ENCODE peak calls at places on chromosomes 16 and 17, in four cellular contexts. Q is HCT116, P is heart right ventricle, D is H1. I is an unnamed sample.
A peak's percentile ranks its signal among the peaks of the same experiment; 100 is the strongest.

GRCh38 chr16:5653041-5653440 is 555.4 kb upstream of the EEF2KMT start:
- DNase-seq in P (no peak), Q (no peak), D (no peak), I (no peak)

GRCh38 chr17:27579897-27580321 is 51.1 kb upstream of the LGALS9 start:
- DNase-seq in Q (no peak), D (no peak), P (no peak), I (no peak)

GRCh38 chr16:87380403-87380802 is 3.2 kb downstream of the FBXO31 start:
- DNase-seq in D (no peak), P (no peak), Q (no peak), I (no peak)

GRCh38 chr17:38560503-38561318 is 45.0 kb downstream of the SRCIN1 start:
- DNase-seq in P (no peak), D (no peak), Q (no peak), I (no peak)

GRCh38 chr17:48022906-48023305 is 14.7 kb downstream of the COPZ2 start:
- DNase-seq in Q (no peak), D (no peak), P (no peak), I (no peak)

GRCh38 chr17:35889241-35889640 is 9.1 kb upstream of the CCL5 start:
- DNase-seq in D (no peak), P (no peak), Q (no peak), I (no peak)

GRCh38 chr16:10971560-10971961 is 27.2 kb downstream of the CLEC16A start:
- DNase-seq in Q (peak; percentile 47), D (no peak), P (no peak), I (peak; percentile 68)

GRCh38 chr17:79874329-79874981 is 35.2 kb upstream of the CBX4 start:
- DNase-seq in D (no peak), Q (peak; percentile 72), P (no peak), I (peak; percentile 43)

GRCh38 chr17:43010667-43011308 is 4.2 kb downstream of the IFI35 start:
- DNase-seq in D (no peak), P (no peak), Q (peak; percentile 71), I (peak; percentile 49)

GRCh38 chr17:7261377-7262191 is 694 bp downstream of the CLDN7 start:
- DNase-seq in P (no peak), Q (no peak), D (peak; percentile 60), I (peak; percentile 43)

GRCh38 chr16:85916141-85916890 is 17.4 kb downstream of the IRF8 start:
- DNase-seq in Q (no peak), D (no peak), P (peak; percentile 44), I (peak; percentile 87)

GRCh38 chr16:3388325-3388724 is 12.5 kb downstream of the ZSCAN32 start:
- DNase-seq in D (no peak), P (no peak), Q (no peak), I (no peak)

GRCh38 chr16:24820522-24820921 is 25.2 kb upstream of the SLC5A11 start:
- DNase-seq in D (no peak), P (no peak), Q (no peak), I (no peak)

GRCh38 chr16:85206472-85207356 is 94.4 kb upstream of the CIBAR2 start:
- DNase-seq in D (no peak), Q (no peak), P (peak; percentile 84), I (peak; percentile 46)

GRCh38 chr16:53816211-53816610 is 112.3 kb downstream of the FTO start:
- DNase-seq in P (no peak), D (no peak), Q (no peak), I (no peak)

GRCh38 chr17:55356440-55357328 is 65.0 kb downstream of the MMD start:
- DNase-seq in D (peak; percentile 84), Q (peak; percentile 84), P (peak; percentile 23), I (peak; percentile 62)

GRCh38 chr17:76462556-76463290 is 4.7 kb upstream of the AANAT start:
- DNase-seq in Q (no peak), D (no peak), P (no peak), I (no peak)

GRCh38 chr16:23998771-23999170 is 163.0 kb downstream of the PRKCB start:
- DNase-seq in P (no peak), Q (no peak), D (no peak), I (no peak)

GRCh38 chr16:65124596-65124995 is 2.7 kb upstream of the CDH11 start:
- DNase-seq in P (no peak), Q (no peak), D (no peak), I (no peak)

GRCh38 chr17:80910043-80910442 is 81.6 kb upstream of the CHMP6 start:
- DNase-seq in Q (no peak), P (no peak), D (no peak), I (no peak)
- H3K36me3 ChIP-seq in Q (peaks cover 15% of the 10 kb centered on the region), P (peaks cover 78% of the 10 kb centered on the region), D (no peaks in the 10 kb centered on the region), I (no peaks in the 10 kb centered on the region)

DNA sequence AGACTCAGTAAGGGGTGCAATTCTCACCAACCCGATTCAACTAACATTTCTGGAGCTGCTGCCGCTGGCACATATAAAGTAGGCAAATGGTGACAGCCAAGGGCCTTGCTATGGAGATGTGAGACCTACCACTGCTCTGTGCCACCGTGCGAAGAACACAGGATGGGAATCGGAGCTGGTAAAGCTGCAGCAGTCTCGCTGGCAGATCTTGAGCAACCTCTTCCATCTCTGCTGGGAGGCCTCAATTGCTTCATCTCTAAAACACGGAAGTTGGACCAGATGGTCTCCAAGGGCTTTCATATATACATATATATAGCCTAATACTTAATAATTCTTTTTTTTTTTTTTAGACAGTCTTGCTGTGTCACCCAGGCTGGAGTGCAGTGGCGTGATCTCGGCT is 128.9 kb upstream of the RCVRN start:
- DNase-seq in D (no peak), P (no peak), Q (no peak), I (no peak)
- H3K27ac ChIP-seq in D (no peak overlapping the region), P (peak overlapping the region; percentile 87), Q (no peak overlapping the region), I (no peak overlapping the region)

DNA sequence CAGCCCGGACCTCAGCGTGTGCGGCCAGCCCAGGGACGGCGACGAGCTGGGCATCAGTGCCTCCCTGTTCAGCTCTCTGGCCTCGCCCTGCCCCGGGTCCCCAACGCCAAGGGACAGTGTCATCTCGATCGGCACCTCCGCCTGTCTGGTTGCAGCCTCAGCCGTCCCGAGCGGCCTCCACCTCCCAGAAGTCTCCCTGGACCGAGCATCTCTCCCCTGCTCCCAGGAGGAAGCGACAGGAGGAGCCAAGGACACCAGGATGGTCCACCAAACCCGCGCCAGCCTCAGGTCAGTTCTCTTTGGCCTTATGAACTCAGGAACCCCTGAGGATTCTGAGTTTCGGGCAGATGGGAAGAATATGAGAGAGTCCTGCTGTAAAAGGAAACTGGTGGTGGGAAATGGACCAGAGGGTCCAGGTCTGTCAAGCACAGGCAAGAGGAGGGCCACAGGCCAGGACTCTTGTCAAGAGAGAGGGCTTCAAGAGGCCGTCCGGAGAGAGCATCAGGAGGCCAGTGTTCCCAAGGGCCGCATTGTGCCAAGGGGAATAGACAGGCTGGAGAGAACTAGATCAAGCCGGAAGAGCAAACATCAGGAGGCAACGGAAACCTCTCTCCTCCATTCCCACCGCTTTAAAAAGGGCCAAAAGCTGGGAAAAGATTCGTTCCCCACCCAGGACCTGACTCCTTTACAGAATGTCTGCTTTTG is 822 bp downstream of the HASPIN start:
- DNase-seq in D (no peak), P (no peak), Q (no peak), I (no peak)
- H3K4me1 ChIP-seq in D (peaks cover 4% of the 10 kb centered on the region), P (peaks cover 17% of the 10 kb centered on the region), Q (peaks cover 37% of the 10 kb centered on the region), I (peaks cover 22% of the 10 kb centered on the region)

DNA sequence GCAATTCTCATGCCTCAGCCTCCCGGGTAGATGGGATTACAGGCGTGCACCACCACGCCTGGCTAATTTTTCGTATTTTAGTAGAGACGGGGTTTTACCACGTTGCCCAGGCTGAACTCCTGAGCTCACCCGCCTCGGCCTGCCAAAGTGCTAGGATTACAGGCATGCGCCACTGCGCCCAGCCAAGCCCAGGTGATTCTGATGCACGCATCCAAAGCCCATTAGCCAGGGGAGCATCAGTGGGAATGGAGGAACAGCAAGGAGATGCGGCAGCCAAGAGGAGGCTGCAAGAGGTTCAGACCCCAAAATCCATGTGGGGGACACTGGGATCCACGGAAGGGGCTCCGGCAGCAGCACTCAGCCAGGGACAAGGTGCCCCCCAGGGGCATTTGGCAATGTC is 12.1 kb downstream of the ATP2A3 start:
- DNase-seq in Q (no peak), P (no peak), D (no peak), I (no peak)
- H3K36me3 ChIP-seq in Q (no peaks in the 10 kb centered on the region), P (peaks cover 7% of the 10 kb centered on the region), D (no peaks in the 10 kb centered on the region), I (no peaks in the 10 kb centered on the region)

GRCh38 chr17:17860761-17861107 is 23.9 kb upstream of the SREBF1 start:
- DNase-seq in P (no peak), Q (no peak), D (no peak), I (no peak)
- H3K27ac ChIP-seq in P (no peak overlapping the region), Q (no peak overlapping the region), D (no peak overlapping the region), I (no peak overlapping the region)

DNA sequence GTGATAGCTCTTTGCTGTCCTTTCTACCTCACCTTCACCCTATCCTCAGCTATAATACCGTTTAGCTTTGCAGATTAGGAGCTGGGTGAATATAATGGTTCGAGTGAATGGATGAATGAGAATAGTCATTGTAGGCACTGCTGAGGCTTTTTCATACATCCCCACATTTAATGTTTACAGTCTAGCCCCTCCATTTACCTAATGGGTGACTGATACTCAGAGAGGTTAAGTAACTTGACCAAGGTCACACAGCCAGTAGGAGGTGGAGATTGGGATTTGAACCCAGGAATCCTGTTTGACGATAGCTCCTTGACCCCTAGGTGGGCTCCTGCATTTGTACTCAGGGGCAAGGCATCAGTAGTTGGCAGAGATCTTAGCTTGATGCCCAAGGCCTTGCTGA is 195.6 kb downstream of the CCDC182 start:
- DNase-seq in D (no peak), P (no peak), Q (no peak), I (no peak)
- H3K4me1 ChIP-seq in D (peaks cover 20% of the 10 kb centered on the region), P (peaks cover 42% of the 10 kb centered on the region), Q (no peaks in the 10 kb centered on the region), I (no peaks in the 10 kb centered on the region)

GRCh38 chr17:1730345-1731193 is 6.1 kb downstream of the WDR81 start:
- DNase-seq in Q (no peak), D (no peak), P (peak; percentile 88), I (peak; percentile 61)

GRCh38 chr17:1731194-1731506 is 6.6 kb downstream of the WDR81 start:
- DNase-seq in Q (no peak), P (no peak), D (no peak), I (no peak)

GRCh38 chr17:1733047-1733357 is 8.5 kb downstream of the WDR81 start:
- DNase-seq in P (no peak), Q (no peak), D (no peak), I (no peak)

GRCh38 chr17:1733759-1734158 is 8.9 kb upstream of the SERPINF2 start:
- DNase-seq in P (no peak), D (no peak), Q (no peak), I (no peak)

DNA sequence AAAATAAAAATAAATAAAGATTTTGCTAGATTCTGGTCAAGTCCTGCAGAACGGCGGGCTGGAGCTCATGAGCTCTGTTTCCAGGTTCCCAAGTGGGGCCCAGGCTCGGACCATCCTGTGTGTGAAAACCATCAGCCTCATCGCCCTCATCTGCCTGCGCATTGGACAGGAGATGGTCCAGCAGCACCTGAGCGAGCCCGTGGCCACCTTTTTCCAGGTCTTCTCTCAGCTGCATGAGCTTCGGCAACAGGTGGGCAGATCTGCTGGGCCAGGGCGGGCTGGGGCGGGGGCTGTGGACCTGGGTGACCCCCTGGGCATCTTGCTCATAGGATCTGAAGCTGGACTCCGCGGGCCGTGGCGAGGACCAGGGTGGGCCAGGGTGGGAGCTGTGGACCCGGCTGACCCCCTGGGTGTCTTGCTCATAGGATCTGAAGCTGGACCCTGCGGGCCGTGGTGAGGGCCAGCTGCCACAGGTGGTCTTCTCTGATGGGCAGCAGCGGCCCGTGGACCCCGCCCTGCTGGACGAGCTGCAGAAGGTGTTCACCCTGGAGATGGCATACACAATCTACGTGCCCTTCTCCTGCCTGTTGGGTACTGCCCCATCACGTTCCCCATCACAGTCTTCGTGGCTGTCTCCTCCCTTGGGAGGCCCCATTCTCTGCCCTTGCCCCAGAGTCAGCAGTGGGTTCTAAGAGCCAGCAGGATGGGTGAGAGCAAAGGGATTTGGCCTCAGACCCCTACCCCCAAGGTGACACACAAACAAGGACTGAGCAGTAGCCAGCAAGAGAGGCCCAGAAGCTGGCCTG is 7.9 kb downstream of the WDR81 start:
- DNase-seq in D (no peak), Q (no peak), P (no peak), I (no peak)
- H3K36me3 ChIP-seq in D (no peaks in the 10 kb centered on the region), Q (no peaks in the 10 kb centered on the region), P (peaks cover 83% of the 10 kb centered on the region), I (no peaks in the 10 kb centered on the region)

I was measured in body of pancreas.